ENCODE peak calls at places on chromosome 9, in eight cellular contexts. X is Caco-2, D is tibial artery, Q is tibial nerve, U is SK-N-SH, C is neuronal stem cell, W is uterus, R is heart right ventricle. M is an unnamed sample.

GRCh38 chr9:127135056-127135745 is 12.8 kb upstream of the ANGPTL2 start:
- DNase-seq in D (no peak), X (no peak), W (no peak), U (no peak), R (no peak), C (no peak), Q (no peak), M (peak; percentile 23)

GRCh38 chr9:127589955-127590370 is 22.1 kb upstream of the STXBP1 start:
- DNase-seq in C (peak; percentile 68), W (peak; percentile 79), U (peak; percentile 82), D (peak; percentile 78), Q (peak; percentile 73), R (peak; percentile 26), X (peak; percentile 72), M (peak; percentile 50)

GRCh38 chr9:81474125-81474524 is 215.2 kb downstream of the TLE1 start:
- DNase-seq in Q (no peak), W (no peak), C (no peak), R (no peak), U (no peak), X (no peak), D (no peak), M (no peak)

GRCh38 chr9:93678199-93679019 is 102.0 kb downstream of the PHF2 start:
- DNase-seq in W (peak; percentile 5), R (no peak), Q (no peak), D (peak; percentile 51), C (no peak), U (peak; percentile 16), X (no peak), M (no peak)

GRCh38 chr9:82882744-82883143 is 180.2 kb downstream of the RASEF start:
- DNase-seq in R (no peak), D (no peak), Q (no peak), U (no peak), X (no peak), W (no peak), C (no peak), M (peak; percentile 7)

GRCh38 chr9:92278117-92278516 is 15.4 kb downstream of the IARS1 start:
- DNase-seq in D (no peak), C (no peak), X (no peak), Q (no peak), R (no peak), W (no peak), U (no peak), M (no peak)

GRCh38 chr9:72858089-72858912 is 94.6 kb downstream of the ALDH1A1 start:
- DNase-seq in C (no peak), W (no peak), U (no peak), D (no peak), R (no peak), X (peak; percentile 35), Q (no peak), M (no peak)

GRCh38 chr9:121271368-121272351 is 3.7 kb downstream of the GSN start:
- DNase-seq in W (no peak), U (no peak), Q (peak; percentile 37), R (no peak), D (peak; percentile 80), C (no peak), X (no peak), M (peak; percentile 55)

GRCh38 chr9:82206490-82206889 is 217.9 kb downstream of the SPATA31D1 start:
- DNase-seq in U (peak; percentile 23), D (no peak), C (no peak), Q (no peak), X (no peak), R (no peak), W (no peak), M (no peak)

GRCh38 chr9:128143409-128144238 is 5.6 kb upstream of the LCN2 start:
- DNase-seq in X (no peak), D (no peak), Q (no peak), R (peak; percentile 9), U (no peak), C (no peak), W (no peak), M (no peak)

GRCh38 chr9:99147177-99147576 is 42.3 kb downstream of the TGFBR1 start:
- DNase-seq in R (no peak), X (no peak), C (no peak), U (no peak), Q (no peak), W (no peak), D (no peak), M (no peak)

GRCh38 chr9:99146574-99146973 is 41.7 kb downstream of the TGFBR1 start:
- DNase-seq in D (no peak), C (no peak), X (no peak), Q (no peak), W (no peak), U (no peak), R (no peak), M (no peak)

GRCh38 chr9:99143661-99144060 is 38.7 kb downstream of the TGFBR1 start:
- DNase-seq in W (no peak), C (no peak), X (no peak), Q (no peak), D (no peak), U (no peak), R (no peak), M (no peak)

GRCh38 chr9:99142275-99142674 is 37.4 kb downstream of the TGFBR1 start:
- DNase-seq in R (no peak), D (no peak), C (no peak), X (no peak), Q (no peak), W (no peak), U (no peak), M (no peak)

GRCh38 chr9:99144966-99145365 is 40.1 kb downstream of the TGFBR1 start:
- DNase-seq in W (no peak), Q (no peak), C (no peak), U (no peak), R (no peak), X (no peak), D (no peak), M (no peak)
- H3K36me3 ChIP-seq in W (no peaks in the 10 kb centered on the region), Q (peaks cover 80% of the 10 kb centered on the region), C (peaks cover 27% of the 10 kb centered on the region), U (peaks cover 73% of the 10 kb centered on the region), R (peaks cover 87% of the 10 kb centered on the region), X (no peaks in the 10 kb centered on the region), D (peaks cover 70% of the 10 kb centered on the region), M (peaks cover 75% of the 10 kb centered on the region)

GRCh38 chr9:125337282-125337681 is 75.7 kb downstream of the GAPVD1 start:
- DNase-seq in C (no peak), U (no peak), R (no peak), W (no peak), D (no peak), Q (no peak), X (peak; percentile 47), M (no peak)

GRCh38 chr9:125338929-125339328 is 77.3 kb downstream of the GAPVD1 start:
- DNase-seq in X (no peak), Q (no peak), W (no peak), U (no peak), D (no peak), R (no peak), C (no peak), M (peak; percentile 21)

GRCh38 chr9:125346351-125346750 is 84.7 kb downstream of the GAPVD1 start:
- DNase-seq in W (no peak), Q (no peak), D (no peak), U (no peak), R (no peak), C (no peak), X (peak; percentile 24), M (no peak)

GRCh38 chr9:125343518-125344284 is 82.1 kb downstream of the GAPVD1 start:
- DNase-seq in D (no peak), X (no peak), U (no peak), W (no peak), R (no peak), Q (no peak), C (peak; percentile 57), M (no peak)

DNA sequence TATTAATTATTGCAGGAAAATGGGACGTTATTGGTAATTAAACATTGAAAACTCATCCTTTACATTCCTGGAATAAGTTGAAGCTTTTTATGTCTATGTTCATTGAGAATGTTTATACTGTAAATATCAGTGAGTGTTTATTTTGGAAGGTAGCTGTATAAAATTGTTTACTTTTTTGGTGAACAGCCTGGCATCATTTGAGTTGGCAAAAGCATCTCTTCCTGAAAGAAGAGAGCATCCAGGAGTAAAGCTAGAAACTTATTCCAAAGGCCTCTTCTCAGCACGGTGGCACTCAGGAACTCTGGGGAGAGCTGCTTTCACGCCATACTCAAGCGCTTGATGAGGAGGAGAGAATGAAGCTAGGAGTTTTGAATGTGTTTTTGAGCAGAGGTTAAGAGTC is 79.9 kb downstream of the GAPVD1 start:
- DNase-seq in Q (no peak), D (no peak), U (no peak), X (no peak), W (no peak), C (no peak), R (no peak), M (no peak)
- H3K36me3 ChIP-seq in Q (peaks cover 81% of the 10 kb centered on the region), D (peaks cover 39% of the 10 kb centered on the region), U (peaks cover 44% of the 10 kb centered on the region), X (peaks cover 1% of the 10 kb centered on the region), W (no peaks in the 10 kb centered on the region), C (peaks cover 19% of the 10 kb centered on the region), R (peaks cover 75% of the 10 kb centered on the region), M (peaks cover 75% of the 10 kb centered on the region)

DNA sequence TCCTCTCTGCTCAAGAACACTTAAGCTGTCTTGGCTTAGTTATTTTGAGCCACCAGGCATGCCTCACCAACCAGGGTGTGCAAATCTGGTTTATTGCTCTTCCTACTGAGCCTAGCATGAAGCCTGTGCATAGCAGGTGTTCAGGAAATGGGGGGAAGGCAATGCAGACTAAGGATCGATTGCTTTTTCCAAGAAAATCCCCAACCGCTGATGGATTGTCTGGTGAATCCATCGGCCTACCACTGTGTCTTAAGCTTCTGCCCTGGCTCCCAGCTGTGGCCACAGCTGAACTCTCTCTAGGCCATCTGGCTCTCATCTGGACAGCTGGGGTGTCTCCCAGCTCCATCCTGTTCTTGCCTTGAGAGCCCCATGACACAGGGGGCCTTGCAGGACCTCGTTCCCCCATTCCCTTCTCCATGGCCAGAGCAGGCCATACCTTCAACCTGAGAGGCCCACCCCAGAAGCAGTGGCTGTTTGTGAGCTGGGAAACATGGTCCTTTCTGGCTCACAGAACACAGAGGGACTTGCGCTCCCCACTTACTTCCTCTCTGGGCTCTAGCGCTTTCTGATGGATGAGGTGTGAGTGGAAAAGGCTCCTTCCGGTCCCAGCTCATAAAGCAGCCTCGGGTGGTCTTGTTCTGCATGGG is 41.7 kb downstream of the COL27A1 start:
- DNase-seq in D (no peak), X (no peak), W (no peak), C (no peak), R (no peak), Q (no peak), U (no peak), M (no peak)
- H3K36me3 ChIP-seq in D (no peaks in the 10 kb centered on the region), X (no peaks in the 10 kb centered on the region), W (no peaks in the 10 kb centered on the region), C (no peaks in the 10 kb centered on the region), R (peaks cover 4% of the 10 kb centered on the region), Q (peaks cover 58% of the 10 kb centered on the region), U (no peaks in the 10 kb centered on the region), M (no peaks in the 10 kb centered on the region)

DNA sequence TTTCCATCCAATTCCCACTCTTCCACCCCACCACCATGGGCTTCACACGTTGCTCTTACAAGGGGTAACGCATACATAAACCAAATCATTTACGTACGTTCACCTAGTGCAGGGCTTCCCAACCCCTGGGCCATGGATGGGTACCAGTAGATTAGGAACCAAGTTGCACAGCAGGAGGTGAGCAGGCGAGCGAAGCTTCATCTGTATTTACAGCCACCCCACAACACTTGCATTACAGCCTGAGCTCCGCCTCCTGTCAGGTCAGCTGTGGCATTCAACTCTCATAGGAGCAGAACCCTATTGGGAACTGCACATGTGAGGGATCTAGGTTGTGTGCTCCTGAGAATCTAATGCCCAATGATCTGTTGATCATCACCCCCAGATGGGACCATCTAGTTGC is 82.3 kb downstream of the CEMIP2 start:
- DNase-seq in D (no peak), X (no peak), R (no peak), C (no peak), Q (no peak), U (no peak), W (no peak), M (no peak)
- H3K36me3 ChIP-seq in D (peaks cover 28% of the 10 kb centered on the region), X (no peaks in the 10 kb centered on the region), R (peaks cover 27% of the 10 kb centered on the region), C (peaks cover 26% of the 10 kb centered on the region), Q (peaks cover 31% of the 10 kb centered on the region), U (no peaks in the 10 kb centered on the region), W (no peaks in the 10 kb centered on the region), M (peaks cover 13% of the 10 kb centered on the region)

M was measured in SJSA1.